ENCODE peak calls at places on chromosome 11, in seven cellular contexts. One of them, this sample, is unnamed.

GRCh38 chr11:27718346-27718852 is 18.1 kb upstream of the BDNF start:
- DNase-seq in mesenchymal stem cell: peak; percentile 95
- DNase-seq in H9: peak; percentile 87
- DNase-seq in IMR-90: peak; percentile 95
- DNase-seq in neuronal stem cell: peak; percentile 73
- DNase-seq in mesendoderm: peak; percentile 95
- DNase-seq in trophoblast cell: peak; percentile 48
- DNase-seq in this sample: peak; percentile 71

GRCh38 chr11:130924750-130925149 is 8.5 kb upstream of the SNX19 start:
- DNase-seq in H9: no peak
- DNase-seq in mesenchymal stem cell: no peak
- DNase-seq in trophoblast cell: no peak
- DNase-seq in mesendoderm: no peak
- DNase-seq in neuronal stem cell: no peak
- DNase-seq in IMR-90: no peak
- DNase-seq in this sample: no peak

GRCh38 chr11:121418625-121419114 is 33.4 kb upstream of the SORL1 start:
- DNase-seq in H9: no peak
- DNase-seq in trophoblast cell: peak; percentile 17
- DNase-seq in IMR-90: no peak
- DNase-seq in neuronal stem cell: no peak
- DNase-seq in mesendoderm: peak; percentile 77
- DNase-seq in mesenchymal stem cell: no peak
- DNase-seq in this sample: no peak

GRCh38 chr11:20161923-20162322 is 1.6 kb upstream of the DBX1 start:
- DNase-seq in mesendoderm: peak; percentile 33
- DNase-seq in mesenchymal stem cell: peak; percentile 17
- DNase-seq in neuronal stem cell: no peak
- DNase-seq in H9: no peak
- DNase-seq in IMR-90: no peak
- DNase-seq in trophoblast cell: no peak
- DNase-seq in this sample: no peak

GRCh38 chr11:45304111-45304991 is 18.2 kb upstream of the SYT13 start:
- DNase-seq in H9: no peak
- DNase-seq in IMR-90: no peak
- DNase-seq in mesenchymal stem cell: no peak
- DNase-seq in trophoblast cell: no peak
- DNase-seq in neuronal stem cell: no peak
- DNase-seq in mesendoderm: no peak
- DNase-seq in this sample: no peak

GRCh38 chr11:34223021-34223813 is 117.8 kb downstream of the NAT10 start:
- DNase-seq in IMR-90: peak; percentile 87
- DNase-seq in mesendoderm: peak; percentile 35
- DNase-seq in trophoblast cell: peak; percentile 78
- DNase-seq in mesenchymal stem cell: peak; percentile 76
- DNase-seq in H9: no peak
- DNase-seq in neuronal stem cell: no peak
- DNase-seq in this sample: no peak

GRCh38 chr11:16296243-16296642 is 60.1 kb downstream of the SOX6 start:
- DNase-seq in H9: no peak
- DNase-seq in mesendoderm: no peak
- DNase-seq in mesenchymal stem cell: no peak
- DNase-seq in neuronal stem cell: no peak
- DNase-seq in IMR-90: no peak
- DNase-seq in trophoblast cell: peak; percentile 3
- DNase-seq in this sample: no peak

GRCh38 chr11:102620858-102621561 is 4.1 kb downstream of the MMP20 start:
- DNase-seq in neuronal stem cell: no peak
- DNase-seq in IMR-90: peak; percentile 88
- DNase-seq in mesendoderm: no peak
- DNase-seq in mesenchymal stem cell: peak; percentile 77
- DNase-seq in H9: no peak
- DNase-seq in trophoblast cell: no peak
- DNase-seq in this sample: no peak

GRCh38 chr11:13685461-13686108 is 17.1 kb downstream of the FAR1 start:
- DNase-seq in neuronal stem cell: no peak
- DNase-seq in mesendoderm: peak; percentile 31
- DNase-seq in trophoblast cell: no peak
- DNase-seq in IMR-90: peak; percentile 15
- DNase-seq in H9: no peak
- DNase-seq in mesenchymal stem cell: peak; percentile 22
- DNase-seq in this sample: no peak

GRCh38 chr11:8219257-8220021 is 44.2 kb downstream of the LMO1 start:
- DNase-seq in neuronal stem cell: no peak
- DNase-seq in mesendoderm: peak; percentile 87
- DNase-seq in IMR-90: peak; percentile 55
- DNase-seq in trophoblast cell: peak; percentile 72
- DNase-seq in H9: peak; percentile 84
- DNase-seq in mesenchymal stem cell: peak; percentile 48
- DNase-seq in this sample: no peak

GRCh38 chr11:116653206-116653605 is 119.6 kb downstream of the BUD13 start:
- DNase-seq in trophoblast cell: no peak
- DNase-seq in mesenchymal stem cell: no peak
- DNase-seq in mesendoderm: no peak
- DNase-seq in neuronal stem cell: no peak
- DNase-seq in H9: no peak
- DNase-seq in IMR-90: no peak
- DNase-seq in this sample: no peak

GRCh38 chr11:7965386-7965785 is at the start of gene NLRP10:
- DNase-seq in H9: no peak
- DNase-seq in trophoblast cell: peak; percentile 20
- DNase-seq in mesendoderm: no peak
- DNase-seq in mesenchymal stem cell: peak; percentile 6
- DNase-seq in neuronal stem cell: no peak
- DNase-seq in IMR-90: peak; percentile 95
- DNase-seq in this sample: no peak

GRCh38 chr11:106072804-106073203 is 4.3 kb downstream of the KBTBD3 start:
- DNase-seq in mesenchymal stem cell: no peak
- DNase-seq in trophoblast cell: no peak
- DNase-seq in IMR-90: no peak
- DNase-seq in neuronal stem cell: no peak
- DNase-seq in mesendoderm: no peak
- DNase-seq in H9: no peak
- DNase-seq in this sample: no peak

GRCh38 chr11:70641366-70641765 is 243.0 kb downstream of the CTTN start:
- DNase-seq in IMR-90: no peak
- DNase-seq in H9: peak; percentile 61
- DNase-seq in mesendoderm: peak; percentile 54
- DNase-seq in mesenchymal stem cell: no peak
- DNase-seq in trophoblast cell: no peak
- DNase-seq in neuronal stem cell: no peak
- DNase-seq in this sample: no peak

GRCh38 chr11:111419641-111420327 is 40.7 kb upstream of the POU2AF1 start:
- DNase-seq in neuronal stem cell: no peak
- DNase-seq in mesendoderm: no peak
- DNase-seq in H9: no peak
- DNase-seq in trophoblast cell: no peak
- DNase-seq in IMR-90: no peak
- DNase-seq in mesenchymal stem cell: no peak
- DNase-seq in this sample: no peak

GRCh38 chr11:1351278-1351937 is 38.3 kb upstream of the BRSK2 start:
- DNase-seq in neuronal stem cell: no peak
- DNase-seq in trophoblast cell: no peak
- DNase-seq in mesenchymal stem cell: no peak
- DNase-seq in mesendoderm: peak; percentile 91
- DNase-seq in IMR-90: no peak
- DNase-seq in H9: peak; percentile 73
- DNase-seq in this sample: no peak
- H4K8ac ChIP-seq in neuronal stem cell: no peak overlapping the region
- H4K8ac ChIP-seq in trophoblast cell: no peak overlapping the region
- H4K8ac ChIP-seq in mesenchymal stem cell: no peak overlapping the region
- H4K8ac ChIP-seq in mesendoderm: no peak overlapping the region
- H4K8ac ChIP-seq in IMR-90: no peak overlapping the region
- H4K8ac ChIP-seq in H9: no peak overlapping the region
- H4K8ac ChIP-seq in this sample: no peak overlapping the region

DNA sequence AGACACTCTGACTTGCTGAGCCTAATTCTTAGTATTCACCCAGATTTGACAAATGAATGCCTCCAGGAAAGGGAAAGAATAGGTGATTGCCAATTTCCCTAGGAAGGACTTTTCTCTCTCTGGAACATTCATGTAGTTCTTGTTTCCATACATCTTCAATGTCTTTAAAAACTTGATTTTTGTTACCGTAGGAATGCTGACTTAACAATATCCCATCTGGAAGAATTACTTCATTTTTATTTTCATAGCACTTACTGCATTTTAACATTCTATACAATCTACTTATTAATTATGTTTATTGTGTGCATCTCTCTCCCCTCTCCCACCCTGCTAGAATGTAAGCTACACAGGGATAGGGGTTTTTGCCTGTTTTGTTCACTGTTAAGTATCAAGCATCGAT is 66.6 kb downstream of the SLC5A12 start:
- DNase-seq in IMR-90: no peak
- DNase-seq in trophoblast cell: no peak
- DNase-seq in mesendoderm: no peak
- DNase-seq in mesenchymal stem cell: no peak
- DNase-seq in neuronal stem cell: no peak
- DNase-seq in H9: no peak
- DNase-seq in this sample: no peak
- H3K23ac ChIP-seq in IMR-90: no peak overlapping the region
- H3K23ac ChIP-seq in trophoblast cell: no peak overlapping the region
- H3K23ac ChIP-seq in mesendoderm: no peak overlapping the region
- H3K23ac ChIP-seq in mesenchymal stem cell: no peak overlapping the region
- H3K23ac ChIP-seq in neuronal stem cell: no peak overlapping the region
- H3K23ac ChIP-seq in H9: no peak overlapping the region
- H3K23ac ChIP-seq in this sample: no peak overlapping the region

DNA sequence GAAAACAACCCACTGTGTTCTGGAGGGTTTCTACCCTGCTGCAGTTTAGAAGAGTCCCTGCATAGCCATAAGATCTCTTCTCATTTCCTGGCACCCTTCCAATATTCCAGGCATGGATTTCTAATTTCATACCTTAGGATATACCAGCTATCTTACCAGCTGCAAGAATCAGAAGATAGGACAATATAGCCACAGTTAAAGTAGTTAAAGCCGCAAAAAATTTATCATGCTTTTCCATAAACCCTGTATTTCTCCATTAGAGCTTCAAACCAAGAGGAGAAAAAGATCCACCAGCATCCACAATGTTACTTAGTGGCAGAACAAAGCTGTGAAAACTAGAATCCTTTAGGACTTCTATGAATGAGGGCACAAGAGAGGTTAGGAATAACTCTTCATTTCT is 8.6 kb upstream of the OR56B1 start:
- DNase-seq in mesenchymal stem cell: no peak
- DNase-seq in neuronal stem cell: no peak
- DNase-seq in trophoblast cell: no peak
- DNase-seq in IMR-90: no peak
- DNase-seq in mesendoderm: no peak
- DNase-seq in H9: no peak
- DNase-seq in this sample: no peak
- H4K8ac ChIP-seq in mesenchymal stem cell: no peak overlapping the region
- H4K8ac ChIP-seq in neuronal stem cell: no peak overlapping the region
- H4K8ac ChIP-seq in trophoblast cell: no peak overlapping the region
- H4K8ac ChIP-seq in IMR-90: no peak overlapping the region
- H4K8ac ChIP-seq in mesendoderm: no peak overlapping the region
- H4K8ac ChIP-seq in H9: no peak overlapping the region
- H4K8ac ChIP-seq in this sample: no peak overlapping the region

GRCh38 chr11:125481531-125481930 is 14.5 kb downstream of the FEZ1 start:
- DNase-seq in H9: no peak
- DNase-seq in IMR-90: no peak
- DNase-seq in trophoblast cell: no peak
- DNase-seq in neuronal stem cell: no peak
- DNase-seq in mesenchymal stem cell: no peak
- DNase-seq in mesendoderm: no peak
- DNase-seq in this sample: no peak

GRCh38 chr11:125483592-125483991 is 12.5 kb downstream of the FEZ1 start:
- DNase-seq in IMR-90: no peak
- DNase-seq in trophoblast cell: no peak
- DNase-seq in H9: no peak
- DNase-seq in mesendoderm: no peak
- DNase-seq in mesenchymal stem cell: no peak
- DNase-seq in neuronal stem cell: no peak
- DNase-seq in this sample: no peak

GRCh38 chr11:125476721-125477120 is 19.3 kb downstream of the FEZ1 start:
- DNase-seq in IMR-90: no peak
- DNase-seq in H9: no peak
- DNase-seq in neuronal stem cell: no peak
- DNase-seq in mesenchymal stem cell: no peak
- DNase-seq in mesendoderm: no peak
- DNase-seq in trophoblast cell: no peak
- DNase-seq in this sample: no peak

GRCh38 chr11:125479113-125479512 is 17.0 kb downstream of the FEZ1 start:
- DNase-seq in mesendoderm: no peak
- DNase-seq in neuronal stem cell: no peak
- DNase-seq in H9: no peak
- DNase-seq in mesenchymal stem cell: no peak
- DNase-seq in IMR-90: no peak
- DNase-seq in trophoblast cell: no peak
- DNase-seq in this sample: no peak
- H3K23ac ChIP-seq in mesendoderm: no peak overlapping the region
- H3K23ac ChIP-seq in neuronal stem cell: no peak overlapping the region
- H3K23ac ChIP-seq in H9: no peak overlapping the region
- H3K23ac ChIP-seq in mesenchymal stem cell: no peak overlapping the region
- H3K23ac ChIP-seq in IMR-90: no peak overlapping the region
- H3K23ac ChIP-seq in trophoblast cell: no peak overlapping the region
- H3K23ac ChIP-seq in this sample: no peak overlapping the region

GRCh38 chr11:73290536-73290935 is 17.5 kb upstream of the ARHGEF17 start:
- DNase-seq in mesenchymal stem cell: no peak
- DNase-seq in mesendoderm: no peak
- DNase-seq in IMR-90: no peak
- DNase-seq in H9: no peak
- DNase-seq in neuronal stem cell: no peak
- DNase-seq in trophoblast cell: no peak
- DNase-seq in this sample: no peak
- H4K8ac ChIP-seq in mesenchymal stem cell: no peak overlapping the region
- H4K8ac ChIP-seq in mesendoderm: no peak overlapping the region
- H4K8ac ChIP-seq in IMR-90: no peak overlapping the region
- H4K8ac ChIP-seq in H9: no peak overlapping the region
- H4K8ac ChIP-seq in neuronal stem cell: no peak overlapping the region
- H4K8ac ChIP-seq in trophoblast cell: no peak overlapping the region
- H4K8ac ChIP-seq in this sample: no peak overlapping the region

DNA sequence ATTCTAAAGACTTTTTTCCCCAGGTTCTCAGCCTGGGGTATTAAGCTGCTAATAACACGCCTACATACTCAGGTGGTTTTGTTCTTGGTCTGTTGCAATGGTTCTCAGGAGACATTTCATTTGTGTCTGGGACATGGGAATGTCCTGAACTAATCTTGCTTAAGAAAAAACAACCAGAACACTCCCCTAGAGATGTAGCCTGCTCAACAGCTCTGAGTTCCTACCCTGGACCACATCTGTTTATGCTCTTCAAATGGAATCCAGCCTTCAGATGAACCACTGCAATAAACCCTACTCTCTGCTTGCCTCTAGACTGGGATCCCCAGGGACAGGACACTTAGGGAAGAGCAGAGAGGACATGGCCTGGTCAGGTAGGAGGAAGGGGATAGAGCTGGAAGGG is 29.9 kb downstream of the RELT start:
- DNase-seq in H9: no peak
- DNase-seq in IMR-90: no peak
- DNase-seq in neuronal stem cell: no peak
- DNase-seq in mesenchymal stem cell: no peak
- DNase-seq in trophoblast cell: no peak
- DNase-seq in mesendoderm: no peak
- DNase-seq in this sample: no peak
- H3K23ac ChIP-seq in H9: no peak overlapping the region
- H3K23ac ChIP-seq in IMR-90: no peak overlapping the region
- H3K23ac ChIP-seq in neuronal stem cell: no peak overlapping the region
- H3K23ac ChIP-seq in mesenchymal stem cell: no peak overlapping the region
- H3K23ac ChIP-seq in trophoblast cell: no peak overlapping the region
- H3K23ac ChIP-seq in mesendoderm: no peak overlapping the region
- H3K23ac ChIP-seq in this sample: no peak overlapping the region